ENCODE peak calls at places on chromosomes 7 and 10, in ten cellular contexts. W, K, B, D, S, J, G, Y, P and E are unnamed samples.

GRCh38 chr7:55827577-55827976 is 35.0 kb downstream of the SEPTIN14 start:
- DNase-seq in W (no peak), K (no peak), B (no peak), D (no peak), S (no peak), J (no peak), G (no peak), Y (no peak), P (no peak), E (no peak)

GRCh38 chr10:84289521-84290200 is 38.7 kb upstream of the CCSER2 start:
- DNase-seq in W (no peak), K (no peak), B (no peak), D (no peak), S (no peak), J (no peak), G (no peak), Y (no peak), P (no peak), E (no peak)

GRCh38 chr7:116671681-116672595 is at the start of gene MET:
- DNase-seq in W (peak), K (peak), B (peak), D (peak), S (peak), J (no peak), G (peak), Y (peak), P (no peak), E (peak)

GRCh38 chr7:121167971-121168370 is 160.8 kb upstream of the WNT16 start:
- DNase-seq in W (no peak), K (no peak), B (no peak), D (no peak), S (peak), J (no peak), G (no peak), Y (no peak), P (no peak), E (no peak)

GRCh38 chr7:95476072-95476845 is 9.5 kb upstream of the ASB4 start:
- DNase-seq in W (no peak), K (no peak), B (no peak), D (no peak), S (no peak), J (no peak), G (no peak), Y (no peak), P (no peak), E (no peak)

GRCh38 chr10:132135398-132135872 is 51.3 kb upstream of the DPYSL4 start:
- DNase-seq in W (peak), K (no peak), B (peak), D (no peak), S (no peak), J (no peak), G (peak), Y (no peak), P (no peak), E (no peak)

GRCh38 chr7:22668971-22669401 is 58.0 kb upstream of the IL6 start:
- DNase-seq in W (no peak), K (no peak), B (peak), D (no peak), S (no peak), J (no peak), G (no peak), Y (no peak), P (no peak), E (no peak)

GRCh38 chr7:17040701-17041100 is 158.9 kb upstream of the AGR3 start:
- DNase-seq in W (no peak), K (no peak), B (no peak), D (no peak), S (no peak), J (no peak), G (no peak), Y (no peak), P (no peak), E (no peak)

GRCh38 chr10:125137601-125138438 is 22.5 kb downstream of the CTBP2 start:
- DNase-seq in W (peak), K (peak), B (no peak), D (no peak), S (no peak), J (no peak), G (no peak), Y (peak), P (no peak), E (no peak)